ENCODE peak calls at places on chromosome 13, in eight cellular contexts. B, F, G, E, D, C, N and Q are unnamed samples.
A peak's percentile ranks its signal among the peaks of the same experiment; 100 is the strongest.

GRCh38 chr13:42272115-42272756 is at the start of gene AKAP11:
- DNase-seq in B (peak; percentile 45), F (no peak), G (peak; percentile 73), E (peak; percentile 17), D (no peak), C (peak; percentile 15), N (no peak), Q (no peak)

GRCh38 chr13:99257291-99257690 is 888 bp downstream of the GPR18 start:
- DNase-seq in B (no peak), F (no peak), G (no peak), E (no peak), D (no peak), C (no peak), N (no peak), Q (no peak)

GRCh38 chr13:87769445-87769844 is 98.3 kb downstream of the SLITRK5 start:
- DNase-seq in B (no peak), F (no peak), G (no peak), E (no peak), D (no peak), C (no peak), N (no peak), Q (no peak)

GRCh38 chr13:107457686-107458085 is 757.6 kb downstream of the LIG4 start:
- DNase-seq in B (no peak), F (no peak), G (no peak), E (no peak), D (no peak), C (no peak), N (no peak), Q (no peak)

GRCh38 chr13:41216160-41216559 is 21.8 kb upstream of the KBTBD7 start:
- DNase-seq in B (no peak), F (no peak), G (no peak), E (no peak), D (no peak), C (peak; percentile 16), N (no peak), Q (no peak)

GRCh38 chr13:71210861-71211260 is 656.1 kb downstream of the DACH1 start:
- DNase-seq in B (no peak), F (no peak), G (no peak), E (no peak), D (no peak), C (no peak), N (no peak), Q (no peak)

GRCh38 chr13:87680298-87680697 is 9.1 kb downstream of the SLITRK5 start:
- DNase-seq in B (no peak), F (peak; percentile 5), G (no peak), E (no peak), D (no peak), C (no peak), N (no peak), Q (no peak)

GRCh38 chr13:99542788-99543406 is 41.6 kb downstream of the TM9SF2 start:
- DNase-seq in B (no peak), F (no peak), G (no peak), E (peak; percentile 40), D (no peak), C (no peak), N (peak; percentile 92), Q (no peak)

GRCh38 chr13:68970532-68970931 is 1137.1 kb upstream of the ATXN8OS start:
- DNase-seq in B (no peak), F (no peak), G (no peak), E (no peak), D (no peak), C (no peak), N (no peak), Q (no peak)

GRCh38 chr13:54705738-54706137 is 1677.1 kb downstream of the OLFM4 start:
- DNase-seq in B (no peak), F (no peak), G (no peak), E (no peak), D (no peak), C (no peak), N (no peak), Q (no peak)

GRCh38 chr13:94195715-94196114 is 283.8 kb downstream of the DCT start:
- DNase-seq in B (no peak), F (no peak), G (no peak), E (no peak), D (no peak), C (no peak), N (no peak), Q (no peak)

GRCh38 chr13:106349080-106349841 is 186.2 kb downstream of the EFNB2 start:
- DNase-seq in B (peak; percentile 69), F (peak; percentile 43), G (peak; percentile 57), E (no peak), D (no peak), C (no peak), N (no peak), Q (no peak)

GRCh38 chr13:38662362-38662761 is 24.5 kb upstream of the FREM2 start:
- DNase-seq in B (no peak), F (no peak), G (no peak), E (no peak), D (no peak), C (no peak), N (no peak), Q (no peak)

GRCh38 chr13:105084931-105085330 is 1450.5 kb downstream of the EFNB2 start:
- DNase-seq in B (no peak), F (no peak), G (no peak), E (no peak), D (no peak), C (no peak), N (no peak), Q (no peak)

GRCh38 chr13:79481685-79482052 is 714 bp downstream of the NDFIP2 start:
- DNase-seq in B (peak; percentile 28), F (peak; percentile 9), G (no peak), E (no peak), D (no peak), C (no peak), N (no peak), Q (no peak)

GRCh38 chr13:71814806-71815205 is 52.2 kb downstream of the DACH1 start:
- DNase-seq in B (no peak), F (no peak), G (no peak), E (no peak), D (no peak), C (no peak), N (no peak), Q (no peak)

GRCh38 chr13:51601601-51602348 is 17.5 kb downstream of the WDFY2 start:
- DNase-seq in B (no peak), F (no peak), G (no peak), E (no peak), D (peak; percentile 40), C (no peak), N (no peak), Q (no peak)

GRCh38 chr13:40230833-40231266 is 435.6 kb downstream of the FOXO1 start:
- DNase-seq in B (no peak), F (no peak), G (no peak), E (no peak), D (no peak), C (no peak), N (no peak), Q (no peak)

GRCh38 chr13:48730971-48731658 is 77.4 kb downstream of the CYSLTR2 start:
- DNase-seq in B (no peak), F (no peak), G (no peak), E (no peak), D (no peak), C (no peak), N (no peak), Q (no peak)

GRCh38 chr13:24118576-24118975 is 41.9 kb upstream of the SPATA13 start:
- DNase-seq in B (no peak), F (no peak), G (no peak), E (no peak), D (no peak), C (no peak), N (no peak), Q (no peak)

GRCh38 chr13:60335531-60335930 is 61.5 kb upstream of the TDRD3 start:
- DNase-seq in B (no peak), F (no peak), G (no peak), E (no peak), D (no peak), C (peak; percentile 3), N (no peak), Q (no peak)

GRCh38 chr13:69980799-69981198 is 126.8 kb upstream of the ATXN8OS start:
- DNase-seq in B (no peak), F (no peak), G (no peak), E (no peak), D (no peak), C (no peak), N (no peak), Q (no peak)

GRCh38 chr13:105370011-105370645 is 1165.3 kb downstream of the EFNB2 start:
- DNase-seq in B (no peak), F (no peak), G (no peak), E (no peak), D (no peak), C (no peak), N (no peak), Q (no peak)

GRCh38 chr13:51707468-51707867 is 96.5 kb downstream of the DHRS12 start:
- DNase-seq in B (no peak), F (no peak), G (no peak), E (no peak), D (no peak), C (no peak), N (no peak), Q (no peak)

GRCh38 chr13:43545317-43545874 is 241.4 kb downstream of the ENOX1 start:
- DNase-seq in B (no peak), F (no peak), G (no peak), E (no peak), D (no peak), C (no peak), N (no peak), Q (no peak)
- TF ChIP-seq POLR2AphosphoS5 in B (no peak), F (no peak), G (no peak), E (no peak), D (no peak), C (no peak), N (no peak), Q (no peak)

GRCh38 chr13:50334944-50335343 is 319.7 kb downstream of the KCNRG start:
- DNase-seq in B (no peak), F (no peak), G (no peak), E (no peak), D (no peak), C (peak; percentile 50), N (no peak), Q (no peak)

GRCh38 chr13:50339291-50339690 is 324.0 kb downstream of the KCNRG start:
- DNase-seq in B (no peak), F (no peak), G (no peak), E (no peak), D (no peak), C (no peak), N (no peak), Q (no peak)

GRCh38 chr13:50340146-50340545 is 324.9 kb downstream of the KCNRG start:
- DNase-seq in B (no peak), F (no peak), G (no peak), E (no peak), D (no peak), C (no peak), N (no peak), Q (no peak)

GRCh38 chr13:50334092-50334778 is 319.0 kb downstream of the KCNRG start:
- DNase-seq in B (no peak), F (no peak), G (no peak), E (no peak), D (peak; percentile 59), C (no peak), N (no peak), Q (no peak)
- TF ChIP-seq POLR2AphosphoS5 in B (no peak), F (no peak), G (no peak), E (no peak), D (no peak), C (no peak), N (no peak), Q (no peak)

GRCh38 chr13:110705826-110706569 is at the start of gene CARS2:
- DNase-seq in B (peak; percentile 98), F (peak; percentile 96), G (peak; percentile 87), E (peak; percentile 94), D (peak; percentile 84), C (peak; percentile 94), N (peak; percentile 80), Q (no peak)
- TF ChIP-seq POLR2AphosphoS5 in B (peak; percentile 69), F (peak; percentile 69), G (peak; percentile 71), E (peak; percentile 54), D (peak; percentile 71), C (peak; percentile 70), N (peak; percentile 65), Q (peak; percentile 30)

GRCh38 chr13:36261976-36262375 is 35.6 kb downstream of the CCDC169 start:
- DNase-seq in B (no peak), F (no peak), G (no peak), E (no peak), D (no peak), C (no peak), N (no peak), Q (no peak)
- TF ChIP-seq POLR2AphosphoS5 in B (no peak), F (no peak), G (no peak), E (no peak), D (no peak), C (no peak), N (no peak), Q (no peak)